ENCODE peak calls at places on chromosomes 11 and 22, in four cellular contexts. G is neuronal stem cell, T is ovary, Q is left ventricle myocardium inferior. M is an unnamed sample.

GRCh38 chr11:88454881-88455280 is 117.3 kb upstream of the CTSC start:
- DNase-seq in G (no peak), T (no peak), Q (no peak), M (no peak)

GRCh38 chr11:3129181-3129590 is 35.9 kb downstream of the OSBPL5 start:
- DNase-seq in G (no peak), T (no peak), Q (no peak), M (no peak)

GRCh38 chr11:134572741-134573675 is 161.0 kb upstream of the B3GAT1 start:
- DNase-seq in G (no peak), T (no peak), Q (no peak), M (no peak)

GRCh38 chr11:134372961-134373360 is 39.1 kb downstream of the B3GAT1 start:
- DNase-seq in G (no peak), T (no peak), Q (no peak), M (no peak)

GRCh38 chr22:23182289-23183106 is 2.2 kb downstream of the BCR start:
- DNase-seq in G (no peak), T (no peak), Q (no peak), M (peak; percentile 23)

GRCh38 chr11:45102810-45103621 is 43.4 kb upstream of the PRDM11 start:
- DNase-seq in G (peak; percentile 77), T (peak; percentile 43), Q (no peak), M (peak; percentile 61)

GRCh38 chr11:76166314-76166713 is 40.0 kb downstream of the WNT11 start:
- DNase-seq in G (no peak), T (no peak), Q (no peak), M (no peak)

GRCh38 chr22:36292823-36293530 is 40.0 kb downstream of the APOL1 start:
- DNase-seq in G (no peak), T (no peak), Q (peak; percentile 8), M (no peak)

GRCh38 chr11:122287401-122287800 is 171.4 kb upstream of the BLID start:
- DNase-seq in G (no peak), T (no peak), Q (no peak), M (no peak)

GRCh38 chr11:917426-917825 is 6.8 kb upstream of the CHID1 start:
- DNase-seq in G (no peak), T (no peak), Q (no peak), M (no peak)

GRCh38 chr11:70876685-70877084 is 375.7 kb downstream of the SHANK2 start:
- DNase-seq in G (no peak), T (no peak), Q (no peak), M (no peak)

GRCh38 chr22:45225732-45226560 is 14.7 kb downstream of the KIAA0930 start:
- DNase-seq in G (no peak), T (no peak), Q (no peak), M (no peak)

GRCh38 chr11:78573271-78574035 is 1.2 kb downstream of the NARS2 start:
- DNase-seq in G (peak; percentile 20), T (no peak), Q (no peak), M (no peak)

GRCh38 chr22:43900206-43900605 is 8.4 kb upstream of the PNPLA5 start:
- DNase-seq in G (no peak), T (no peak), Q (no peak), M (no peak)

GRCh38 chr11:105297463-105297862 is 157.9 kb upstream of the CARD18 start:
- DNase-seq in G (no peak), T (no peak), Q (no peak), M (no peak)

GRCh38 chr11:96082002-96082899 is 158.3 kb upstream of the MTMR2 start:
- DNase-seq in G (no peak), T (no peak), Q (no peak), M (no peak)

GRCh38 chr11:114123692-114124330 is 64.3 kb downstream of the ZBTB16 start:
- DNase-seq in G (no peak), T (no peak), Q (no peak), M (no peak)

GRCh38 chr11:67286621-67287333 is 2.3 kb upstream of the ANKRD13D start:
- DNase-seq in G (no peak), T (no peak), Q (peak; percentile 29), M (no peak)

GRCh38 chr11:34343153-34343552 is 14.7 kb downstream of the ABTB2 start:
- DNase-seq in G (no peak), T (no peak), Q (no peak), M (no peak)

GRCh38 chr11:74932169-74932568 is 16.7 kb downstream of the XRRA1 start:
- DNase-seq in G (no peak), T (no peak), Q (no peak), M (no peak)

GRCh38 chr22:50420581-50420980 is 54.3 kb downstream of the SBF1 start:
- DNase-seq in G (no peak), T (no peak), Q (no peak), M (no peak)

GRCh38 chr11:12842933-12843636 is 166.0 kb upstream of the RASSF10 start:
- DNase-seq in G (peak; percentile 60), T (no peak), Q (no peak), M (no peak)

GRCh38 chr22:48679656-48680555 is 1147.8 kb downstream of the BRD1 start:
- DNase-seq in G (no peak), T (no peak), Q (no peak), M (no peak)

GRCh38 chr22:48677168-48677520 is 1150.5 kb downstream of the BRD1 start:
- DNase-seq in G (no peak), T (no peak), Q (no peak), M (no peak)

GRCh38 chr22:48677621-48678020 is 1150.1 kb downstream of the BRD1 start:
- DNase-seq in G (no peak), T (no peak), Q (peak; percentile 8), M (no peak)

GRCh38 chr22:48676266-48677167 is 1151.2 kb downstream of the BRD1 start:
- DNase-seq in G (no peak), T (no peak), Q (no peak), M (no peak)

DNA sequence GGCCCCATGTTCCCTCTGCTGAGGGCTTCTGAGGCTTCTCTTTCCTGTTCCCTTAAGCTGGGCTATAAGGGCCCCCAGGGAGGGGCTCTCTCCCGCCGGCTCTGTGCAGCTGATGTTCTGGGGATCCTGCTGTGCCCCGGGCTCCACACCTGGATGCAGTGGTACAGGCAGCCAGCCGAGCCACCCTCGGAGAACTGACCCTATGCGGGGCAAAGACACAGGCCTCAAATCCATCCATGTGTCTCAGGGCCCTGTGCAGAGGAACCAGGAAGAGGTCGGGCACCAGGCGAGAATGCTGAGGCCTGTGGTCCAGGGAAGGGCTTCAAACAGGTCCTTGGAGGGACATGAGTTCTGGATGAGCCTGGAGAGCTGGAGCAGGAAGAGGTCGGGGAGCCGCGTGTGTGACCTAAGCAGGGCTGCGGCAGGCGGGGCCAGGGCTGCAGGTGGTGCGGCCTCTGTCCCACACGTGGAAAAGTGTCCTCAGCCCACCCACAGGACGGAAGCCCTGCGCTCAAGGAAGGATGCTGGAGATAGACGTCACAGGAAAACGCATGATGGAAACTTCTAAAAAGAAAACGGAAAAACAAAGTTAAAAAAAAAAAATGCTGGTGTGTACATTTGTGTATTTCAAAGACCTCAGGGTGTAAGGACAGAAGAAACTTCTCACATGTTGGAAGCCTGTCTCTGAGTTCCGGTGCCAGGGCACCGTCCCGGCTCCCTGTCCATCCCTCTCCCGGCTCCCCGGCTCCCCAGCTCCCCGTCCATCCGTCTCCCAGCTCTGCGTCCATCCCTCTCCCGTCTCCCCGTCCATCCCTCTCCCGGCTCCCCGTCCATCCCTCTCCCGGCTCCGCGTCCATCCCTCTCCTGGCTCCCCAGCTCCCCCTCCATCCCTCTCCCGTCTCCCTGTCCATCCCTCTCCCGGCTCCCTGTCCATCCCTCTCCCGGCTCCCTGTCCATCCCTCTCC is 1149.2 kb downstream of the BRD1 start:
- DNase-seq in G (no peak), T (no peak), Q (peak; percentile 11), M (no peak)
- H3K9me3 ChIP-seq in G (no peaks in the 10 kb centered on the region), T (no peaks in the 10 kb centered on the region), Q (peaks cover 5% of the 10 kb centered on the region), M (no peaks in the 10 kb centered on the region)

GRCh38 chr22:27150530-27150909 is 493.1 kb downstream of the MIAT start:
- DNase-seq in G (no peak), T (no peak), Q (no peak), M (no peak)
- H3K27ac ChIP-seq in G (no peak overlapping the region), T (no peak overlapping the region), Q (no peak overlapping the region), M (no peak overlapping the region)

GRCh38 chr11:69730500-69730899 is 26.7 kb upstream of the FGF19 start:
- DNase-seq in G (no peak), T (no peak), Q (no peak), M (no peak)

GRCh38 chr11:69726481-69726880 is 22.7 kb upstream of the FGF19 start:
- DNase-seq in G (no peak), T (no peak), Q (no peak), M (no peak)

GRCh38 chr11:69727266-69727665 is 23.4 kb upstream of the FGF19 start:
- DNase-seq in G (no peak), T (no peak), Q (no peak), M (no peak)

GRCh38 chr11:69731110-69731509 is 27.3 kb upstream of the FGF19 start:
- DNase-seq in G (no peak), T (no peak), Q (no peak), M (no peak)

GRCh38 chr11:69729252-69729651 is 25.4 kb upstream of the FGF19 start:
- DNase-seq in G (no peak), T (no peak), Q (no peak), M (no peak)
- H3K4me1 ChIP-seq in G (peaks cover 4% of the 10 kb centered on the region), T (no peaks in the 10 kb centered on the region), Q (no peaks in the 10 kb centered on the region), M (no peaks in the 10 kb centered on the region)

DNA sequence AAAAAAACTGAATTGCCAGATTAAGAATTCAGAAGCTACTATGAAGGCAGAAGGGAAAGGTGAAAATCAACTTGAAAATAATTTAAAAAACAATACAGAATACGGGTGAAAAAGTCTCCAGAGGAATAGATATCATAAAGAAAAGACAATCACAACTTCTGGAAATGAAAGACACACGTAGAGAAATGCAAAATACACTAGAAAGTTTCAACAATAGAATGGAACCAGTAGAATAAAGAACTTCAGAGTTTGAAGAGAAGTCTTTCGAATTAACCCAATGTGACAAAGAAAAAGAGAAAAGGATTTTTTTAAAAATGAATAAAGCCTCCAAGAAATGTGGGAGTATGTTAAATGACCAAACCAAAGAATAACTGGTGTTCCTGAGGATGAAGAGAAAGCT is 263.8 kb upstream of the FAT3 start:
- DNase-seq in G (no peak), T (no peak), Q (no peak), M (no peak)
- H3K9me3 ChIP-seq in G (peaks cover 6% of the 10 kb centered on the region), T (no peaks in the 10 kb centered on the region), Q (peaks cover 68% of the 10 kb centered on the region), M (no peaks in the 10 kb centered on the region)

GRCh38 chr22:19853879-19854777 is 546 bp downstream of the GNB1L start:
- DNase-seq in G (no peak), T (no peak), Q (no peak), M (peak; percentile 30)
- H3K27ac ChIP-seq in G (peak overlapping the region; percentile 65), T (peak overlapping the region; percentile 85), Q (peak overlapping the region; percentile 97), M (peak overlapping the region; percentile 87)

GRCh38 chr11:60912851-60913550 is 957 bp upstream of the TMEM109 start:
- DNase-seq in G (no peak), T (no peak), Q (no peak), M (no peak)
- H3K4me1 ChIP-seq in G (peaks cover 21% of the 10 kb centered on the region), T (peaks cover 3% of the 10 kb centered on the region), Q (peaks cover 72% of the 10 kb centered on the region), M (peaks cover 43% of the 10 kb centered on the region)

DNA sequence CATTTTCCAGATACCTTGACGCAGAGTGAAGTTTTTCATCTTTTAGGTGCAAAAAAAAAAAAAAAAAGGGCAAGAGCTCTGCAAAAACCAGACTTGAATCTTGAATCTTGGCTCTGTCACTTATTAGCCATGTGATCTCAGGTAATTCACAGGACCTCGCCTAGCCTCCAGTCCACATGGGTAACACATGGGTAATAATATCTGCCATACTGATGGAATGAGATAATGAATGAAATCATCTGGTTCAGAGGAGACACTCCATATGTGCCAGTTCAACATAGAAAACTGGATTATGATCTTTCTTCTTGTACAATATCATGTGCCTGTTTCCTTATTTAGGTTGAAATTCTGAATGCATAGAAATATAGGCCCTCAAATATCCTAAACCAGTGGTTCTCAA is 8.6 kb upstream of the AMOTL1 start:
- DNase-seq in G (no peak), T (no peak), Q (no peak), M (no peak)
- H3K9me3 ChIP-seq in G (no peaks in the 10 kb centered on the region), T (no peaks in the 10 kb centered on the region), Q (no peaks in the 10 kb centered on the region), M (no peaks in the 10 kb centered on the region)

GRCh38 chr11:65384301-65384889 is 1.9 kb upstream of the SLC25A45 start:
- DNase-seq in G (no peak), T (no peak), Q (no peak), M (no peak)
- H3K27ac ChIP-seq in G (no peak overlapping the region), T (peak overlapping the region; percentile 91), Q (peak overlapping the region; percentile 97), M (peak overlapping the region; percentile 82)